ENCODE peak calls at places on chromosome 5, in seven cellular contexts. D is iPS-NIHi11, U is MCF 10A, E is GM10248, G is GM04504, N is AG08395, O is memory B cell. H is an unnamed sample.

GRCh38 chr5:157548513-157549282 is 26.9 kb downstream of the ADAM19 start:
- DNase-seq in D (no peak), U (peak), E (no peak), G (peak), N (peak), O (no peak), H (no peak)

GRCh38 chr5:124773291-124774001 is 27.0 kb upstream of the ZNF608 start:
- DNase-seq in D (no peak), U (no peak), E (no peak), G (no peak), N (no peak), O (no peak), H (no peak)

GRCh38 chr5:172509405-172509781 is 55.1 kb upstream of the SH3PXD2B start:
- DNase-seq in D (no peak), U (no peak), E (no peak), G (no peak), N (no peak), O (no peak), H (no peak)

GRCh38 chr5:115583474-115583873 is 18.8 kb downstream of the TICAM2 start:
- DNase-seq in D (no peak), U (peak), E (no peak), G (peak), N (peak), O (no peak), H (no peak)

GRCh38 chr5:143481697-143482531 is 78.4 kb upstream of the NR3C1 start:
- DNase-seq in D (no peak), U (no peak), E (no peak), G (no peak), N (no peak), O (no peak), H (no peak)

GRCh38 chr5:126460459-126460858 is 37.2 kb downstream of the GRAMD2B start:
- DNase-seq in D (no peak), U (no peak), E (no peak), G (no peak), N (no peak), O (no peak), H (no peak)

GRCh38 chr5:180001136-180001535 is 70.4 kb downstream of the RNF130 start:
- DNase-seq in D (no peak), U (no peak), E (no peak), G (no peak), N (no peak), O (no peak), H (no peak)

GRCh38 chr5:142671801-142672200 is 14.1 kb downstream of the FGF1 start:
- DNase-seq in D (no peak), U (peak), E (no peak), G (no peak), N (peak), O (no peak), H (no peak)

GRCh38 chr5:98769006-98769255 is 4.5 kb upstream of the RGMB start:
- DNase-seq in D (peak), U (peak), E (peak), G (no peak), N (no peak), O (peak), H (no peak)

GRCh38 chr5:33781286-33781685 is 110.5 kb downstream of the ADAMTS12 start:
- DNase-seq in D (no peak), U (no peak), E (no peak), G (peak), N (peak), O (no peak), H (peak)

GRCh38 chr5:111469293-111469896 is 42.9 kb downstream of the STARD4 start:
- DNase-seq in D (no peak), U (no peak), E (no peak), G (no peak), N (no peak), O (no peak), H (no peak)

GRCh38 chr5:53543401-53543800 is 17.0 kb upstream of the NDUFS4 start:
- DNase-seq in D (no peak), U (no peak), E (no peak), G (no peak), N (peak), O (no peak), H (no peak)

GRCh38 chr5:5374034-5374715 is 48.3 kb upstream of the ICE1 start:
- DNase-seq in D (no peak), U (no peak), E (no peak), G (no peak), N (peak), O (no peak), H (no peak)